ENCODE peak calls at places on chromosomes 6 and 20, in seven cellular contexts. N is fibroblast of mammary gland; E is IMR-90; C is cardiac fibroblast; O is HL-60; V is ovary; Z is CD8-positive, alpha-beta T cell. S is an unnamed sample.

GRCh38 chr6:26295691-26296555 is 69.1 kb upstream of the BTN3A2 start:
- DNase-seq in V (no peak), E (peak), N (peak), O (no peak), C (peak), Z (no peak), S (no peak)

GRCh38 chr6:136550330-136551071 is at the start of gene MAP7:
- DNase-seq in V (peak), Z (peak), O (no peak), C (peak), N (no peak), E (peak), S (peak)

GRCh38 chr20:20003088-20003954 is 13.8 kb upstream of the NAA20 start:
- DNase-seq in C (peak), V (peak), E (peak), N (peak), O (peak), Z (no peak), S (no peak)

GRCh38 chr6:152099816-152100618 is 292.5 kb downstream of the ESR1 start:
- DNase-seq in O (no peak), N (peak), C (peak), V (no peak), E (peak), Z (no peak), S (no peak)

GRCh38 chr6:42619963-42620362 is 56.1 kb downstream of the UBR2 start:
- DNase-seq in E (no peak), N (no peak), O (no peak), Z (no peak), C (no peak), V (no peak), S (no peak)

GRCh38 chr20:32125511-32125910 is 16.0 kb downstream of the TM9SF4 start:
- DNase-seq in C (no peak), Z (no peak), O (no peak), V (no peak), N (no peak), E (no peak), S (no peak)

GRCh38 chr20:62598761-62599194 is 43.5 kb upstream of the SLCO4A1 start:
- DNase-seq in V (no peak), E (no peak), O (no peak), Z (no peak), N (no peak), C (no peak), S (no peak)

GRCh38 chr6:16468991-16469615 is 230.7 kb downstream of the GMPR start:
- DNase-seq in Z (no peak), N (no peak), E (no peak), C (no peak), O (no peak), V (no peak), S (no peak)

GRCh38 chr6:155121699-155122098 is 126.6 kb downstream of the TIAM2 start:
- DNase-seq in V (no peak), C (no peak), N (no peak), O (no peak), E (no peak), Z (no peak), S (no peak)

GRCh38 chr6:167764215-167764614 is 62.5 kb upstream of the AFDN start:
- DNase-seq in O (no peak), V (no peak), N (no peak), Z (no peak), C (no peak), E (no peak), S (no peak)

GRCh38 chr6:159989882-159990480 is 21.1 kb downstream of the IGF2R start:
- DNase-seq in Z (no peak), E (peak), N (peak), C (peak), V (no peak), O (no peak), S (no peak)

GRCh38 chr6:39814236-39814635 is 22.1 kb downstream of the DAAM2 start:
- DNase-seq in Z (no peak), C (no peak), O (no peak), V (no peak), E (no peak), N (no peak), S (no peak)

GRCh38 chr20:53899351-53900167 is 170.8 kb downstream of the BCAS1 start:
- DNase-seq in N (peak), Z (peak), O (no peak), C (peak), E (peak), V (no peak), S (no peak)

GRCh38 chr20:32241807-32242206 is 34.1 kb downstream of the POFUT1 start:
- DNase-seq in C (no peak), V (no peak), N (no peak), Z (no peak), E (no peak), O (no peak), S (no peak)

GRCh38 chr6:68237205-68237604 is 397.9 kb upstream of the ADGRB3 start:
- DNase-seq in V (no peak), O (no peak), E (no peak), Z (no peak), C (no peak), N (no peak), S (no peak)

GRCh38 chr6:17574871-17575560 is 25.1 kb upstream of the FAM8A1 start:
- DNase-seq in O (no peak), C (peak), Z (no peak), E (peak), N (peak), V (no peak), S (no peak)

GRCh38 chr6:84521419-84522001 is 242.9 kb downstream of the TBX18 start:
- DNase-seq in N (peak), E (no peak), C (no peak), O (no peak), V (no peak), Z (no peak), S (no peak)

GRCh38 chr6:84526631-84527030 is 237.8 kb downstream of the TBX18 start:
- DNase-seq in C (no peak), Z (no peak), N (no peak), E (no peak), V (no peak), O (no peak), S (no peak)

GRCh38 chr6:84522135-84522535 is 242.3 kb downstream of the TBX18 start:
- DNase-seq in N (peak), O (no peak), E (peak), C (peak), Z (no peak), V (no peak), S (no peak)

GRCh38 chr6:84525907-84526306 is 238.5 kb downstream of the TBX18 start:
- DNase-seq in Z (no peak), V (no peak), O (no peak), C (no peak), E (no peak), N (peak), S (no peak)

DNA sequence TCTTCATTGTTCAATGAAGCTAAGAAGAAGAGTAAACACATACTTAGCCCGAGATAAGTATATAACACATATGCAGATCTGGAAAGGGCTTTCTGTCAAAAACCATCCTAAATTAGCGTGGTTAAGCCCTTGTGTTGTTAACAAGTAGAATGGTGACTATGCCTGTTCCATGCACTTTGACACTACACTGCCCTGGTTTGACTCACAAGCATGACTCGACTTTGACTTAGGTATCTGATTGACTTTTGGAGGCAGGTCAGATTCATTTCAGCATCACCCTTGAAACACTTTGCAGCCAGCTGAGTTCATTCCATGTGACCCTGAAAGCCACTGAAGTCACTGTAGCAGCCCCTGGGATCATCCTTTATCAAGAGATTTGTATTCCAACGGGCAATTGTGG is 239.8 kb downstream of the TBX18 start:
- DNase-seq in N (peak), Z (no peak), O (no peak), C (no peak), E (no peak), V (no peak), S (no peak)
- TF ChIP-seq CTCF in N (no peak), Z (no peak), O (no peak), C (no peak), E (no peak), V (no peak), S (no peak)

GRCh38 chr6:36546664-36546957 is 668 bp downstream of the STK38 start:
- DNase-seq in O (no peak), C (no peak), E (no peak), V (no peak), Z (no peak), N (no peak), S (no peak)

GRCh38 chr6:36548401-36548743 is 1.1 kb upstream of the STK38 start:
- DNase-seq in N (no peak), Z (no peak), V (no peak), E (no peak), O (no peak), C (no peak), S (no peak)

GRCh38 chr6:36547646-36548400 is 544 bp upstream of the STK38 start:
- DNase-seq in Z (no peak), O (no peak), C (no peak), N (no peak), E (no peak), V (no peak), S (no peak)

GRCh38 chr6:36545767-36546663 is 1.3 kb downstream of the STK38 start:
- DNase-seq in O (no peak), C (peak), E (peak), N (peak), V (peak), Z (no peak), S (peak)

GRCh38 chr6:36546958-36547645 is at the start of gene STK38:
- DNase-seq in C (peak), Z (peak), N (peak), E (peak), O (peak), V (peak), S (peak)
- TF ChIP-seq CTCF in C (no peak), Z (no peak), N (peak), E (no peak), O (no peak), V (no peak), S (no peak)

GRCh38 chr6:109865968-109866367 is 112.1 kb upstream of the GPR6 start:
- DNase-seq in O (no peak), N (no peak), C (no peak), Z (no peak), V (no peak), E (no peak), S (no peak)
- TF ChIP-seq CTCF in O (no peak), N (no peak), C (no peak), Z (no peak), V (no peak), E (no peak), S (no peak)

GRCh38 chr6:46690126-46690525 is 2.4 kb downstream of the TDRD6 start:
- DNase-seq in N (no peak), O (no peak), C (no peak), E (no peak), Z (no peak), V (no peak), S (no peak)
- TF ChIP-seq CTCF in N (no peak), O (no peak), C (no peak), E (no peak), Z (no peak), V (no peak), S (no peak)

DNA sequence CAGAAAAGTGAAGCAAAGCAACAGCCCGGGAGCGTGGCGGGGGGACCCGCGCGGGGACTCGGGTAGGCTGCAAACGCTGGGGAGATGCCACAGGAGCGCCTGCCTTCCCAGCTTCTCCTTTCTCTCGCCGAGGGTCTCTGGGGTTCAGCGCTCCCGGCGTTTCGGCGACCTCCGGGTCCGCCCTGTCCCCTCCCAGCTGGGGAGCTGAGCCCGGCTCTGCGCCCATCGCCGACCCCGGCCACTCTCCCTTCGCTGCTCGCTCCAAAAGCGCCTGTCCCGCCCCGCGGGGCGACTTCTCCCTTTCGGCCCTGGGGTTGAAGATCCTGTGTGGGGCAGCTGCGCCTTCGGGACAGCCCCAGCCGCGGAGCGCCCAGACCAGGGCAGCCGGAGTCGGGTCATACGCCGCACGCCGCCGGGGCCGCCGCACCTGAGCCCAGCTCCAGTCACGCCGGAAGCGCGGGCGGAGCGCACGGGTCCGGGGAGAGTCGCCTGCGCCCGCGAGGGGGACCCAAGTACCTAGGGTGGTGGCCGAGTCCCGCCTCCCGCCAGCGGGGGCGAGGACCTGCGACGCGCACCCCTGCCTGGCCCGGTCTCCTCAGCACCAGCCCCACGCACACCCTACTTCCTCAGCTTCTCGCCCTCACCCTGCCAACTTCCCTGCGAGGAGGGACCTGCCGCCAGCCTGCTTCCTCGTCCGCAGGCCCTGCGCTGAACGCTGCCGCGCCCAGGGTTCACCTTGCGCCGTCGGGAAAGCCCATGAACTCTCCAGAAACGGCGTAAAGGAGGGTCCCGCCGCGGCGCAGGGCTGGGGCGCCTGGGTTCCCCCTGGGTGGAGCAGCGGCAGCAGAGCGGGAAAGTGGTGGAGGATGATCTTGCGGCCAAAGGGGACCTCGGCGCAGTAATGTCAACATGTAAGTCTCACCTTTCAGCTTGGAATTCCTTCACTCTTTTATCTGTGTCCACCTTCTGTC is at the start of gene ADGRG6:
- DNase-seq in N (peak), V (no peak), Z (peak), C (peak), O (peak), E (peak), S (peak)
- TF ChIP-seq CTCF in N (no peak), V (no peak), Z (no peak), C (no peak), O (no peak), E (peak), S (no peak)

GRCh38 chr6:95352064-95352463 is 225.3 kb upstream of the MANEA start:
- DNase-seq in C (peak), O (no peak), V (no peak), Z (no peak), N (peak), E (no peak), S (no peak)
- TF ChIP-seq CTCF in C (peak), O (no peak), V (no peak), Z (no peak), N (peak), E (peak), S (no peak)

GRCh38 chr6:36840471-36841461 is 1.5 kb upstream of the CPNE5 start:
- DNase-seq in Z (peak), N (no peak), V (no peak), C (no peak), O (no peak), E (no peak), S (no peak)

GRCh38 chr6:36838896-36839818 is at the start of gene CPNE5:
- DNase-seq in V (no peak), C (no peak), Z (no peak), E (no peak), O (no peak), N (no peak), S (peak)

GRCh38 chr6:36837686-36838085 is 1.6 kb downstream of the CPNE5 start:
- DNase-seq in C (no peak), E (no peak), Z (no peak), O (no peak), V (no peak), N (no peak), S (no peak)

GRCh38 chr6:36841756-36842155 is 2.5 kb upstream of the CPNE5 start:
- DNase-seq in N (no peak), E (no peak), C (no peak), V (no peak), Z (no peak), O (no peak), S (no peak)

GRCh38 chr6:36839819-36840379 is 655 bp upstream of the CPNE5 start:
- DNase-seq in O (no peak), V (peak), C (no peak), Z (peak), N (no peak), E (no peak), S (peak)
- TF ChIP-seq CTCF in O (no peak), V (no peak), C (no peak), Z (no peak), N (no peak), E (peak), S (peak)

DNA sequence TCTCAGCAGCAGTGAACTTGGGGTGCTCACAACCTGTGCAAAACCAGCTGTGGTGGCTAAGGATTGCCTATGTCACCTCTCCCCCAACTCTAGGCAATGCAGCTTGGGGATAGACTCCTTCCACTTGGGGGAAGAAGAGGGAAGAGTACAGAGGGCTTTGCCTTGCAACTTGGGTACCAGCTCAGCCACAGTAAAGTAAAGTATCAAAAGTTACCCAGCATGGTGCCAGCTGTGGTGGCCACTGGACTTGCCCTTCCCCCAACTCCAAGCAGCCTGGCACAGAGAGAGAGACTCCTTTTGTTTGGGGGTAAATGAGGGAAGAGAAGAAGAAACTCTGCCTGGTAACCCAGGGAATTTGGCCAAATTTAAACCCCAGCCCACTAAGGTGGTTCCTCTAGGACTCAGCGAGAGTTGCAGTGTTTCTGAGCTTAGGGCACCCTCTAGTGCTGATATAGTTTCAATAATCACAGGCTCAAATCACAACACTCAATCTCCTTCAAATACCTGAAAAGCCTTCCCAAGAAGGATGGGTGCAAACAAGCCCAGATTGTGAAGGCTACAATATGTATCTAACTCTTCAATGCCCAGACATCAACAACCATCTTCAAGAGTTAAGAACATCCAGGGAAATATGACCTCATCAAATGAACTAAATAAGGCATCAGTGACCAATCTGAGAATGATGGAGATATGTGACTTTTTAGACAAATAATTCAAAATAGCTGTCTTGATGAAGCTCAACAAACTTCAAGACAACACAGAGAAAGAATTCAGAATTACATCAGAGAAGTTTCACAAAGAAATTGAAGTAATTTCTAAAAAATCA is 7.6 kb upstream of the DEFB129 start:
- DNase-seq in Z (no peak), V (no peak), O (no peak), N (peak), E (peak), C (peak), S (peak)
- TF ChIP-seq CTCF in Z (no peak), V (no peak), O (no peak), N (peak), E (peak), C (peak), S (no peak)

DNA sequence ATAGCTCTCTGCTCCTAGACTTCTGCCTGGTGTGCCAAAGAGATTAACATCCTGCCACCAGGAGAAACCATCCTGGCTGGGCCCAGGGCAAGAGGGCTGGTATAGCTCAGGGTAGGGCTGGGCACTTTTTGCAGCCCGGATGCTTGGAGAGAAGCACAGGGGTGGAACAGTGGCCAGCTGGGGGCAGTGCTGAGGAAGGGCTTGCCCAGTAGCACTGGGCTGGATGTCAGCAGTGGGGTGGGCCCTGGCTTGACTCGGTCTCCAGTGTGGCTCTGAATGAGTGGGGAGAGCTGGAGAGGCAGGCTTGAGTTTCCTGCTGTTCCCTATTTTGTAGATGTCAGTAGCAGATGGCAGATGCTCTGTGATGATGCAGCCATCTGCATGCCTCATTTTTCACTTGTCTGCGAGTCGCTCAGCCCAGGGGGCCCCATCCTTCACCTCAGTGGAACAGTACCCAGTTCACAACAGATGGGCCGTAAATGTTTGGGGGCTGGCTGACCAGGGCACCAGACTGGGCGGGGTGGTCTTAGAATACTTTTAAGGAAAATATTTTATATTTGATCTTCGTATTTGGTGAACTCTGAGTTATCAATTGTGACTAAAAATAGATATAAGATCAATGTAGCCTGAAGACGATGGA is 56.4 kb upstream of the TULP1 start:
- DNase-seq in O (no peak), Z (peak), V (peak), E (no peak), N (peak), C (peak), S (peak)
- TF ChIP-seq CTCF in O (peak), Z (no peak), V (no peak), E (peak), N (peak), C (peak), S (peak)